ENCODE peak calls at places on chromosomes 5 and 9, in five cellular contexts. One of them, this sample, is unnamed. For H3K4me1, the result is how much of the 10 kb centered on the place peaks cover.

GRCh38 chr5:54902817-54903473 is 82.4 kb downstream of the ESM1 start:
- DNase-seq in small intestine: peak
- DNase-seq in ovary: peak
- DNase-seq in fibroblast of lung: peak
- DNase-seq in heart right ventricle: no peak
- DNase-seq in this sample: no peak

GRCh38 chr5:126519637-126520592 is 75.1 kb downstream of the ALDH7A1 start:
- DNase-seq in small intestine: no peak
- DNase-seq in ovary: peak
- DNase-seq in fibroblast of lung: no peak
- DNase-seq in heart right ventricle: no peak
- DNase-seq in this sample: peak

GRCh38 chr5:163659568-163659902 is 154.1 kb downstream of the MAT2B start:
- DNase-seq in small intestine: no peak
- DNase-seq in ovary: no peak
- DNase-seq in fibroblast of lung: no peak
- DNase-seq in heart right ventricle: no peak
- DNase-seq in this sample: no peak

GRCh38 chr9:94913550-94913949 is 187.1 kb downstream of the AOPEP start:
- DNase-seq in small intestine: no peak
- DNase-seq in ovary: no peak
- DNase-seq in fibroblast of lung: no peak
- DNase-seq in heart right ventricle: no peak
- DNase-seq in this sample: no peak

GRCh38 chr9:133367778-133368177 is 8.1 kb downstream of the SURF4 start:
- DNase-seq in small intestine: no peak
- DNase-seq in ovary: no peak
- DNase-seq in fibroblast of lung: no peak
- DNase-seq in heart right ventricle: no peak
- DNase-seq in this sample: no peak

GRCh38 chr5:124007675-124008398 is 495.9 kb downstream of the CSNK1G3 start:
- DNase-seq in small intestine: no peak
- DNase-seq in ovary: no peak
- DNase-seq in fibroblast of lung: peak
- DNase-seq in heart right ventricle: no peak
- DNase-seq in this sample: no peak

GRCh38 chr9:127521919-127522304 is 70.6 kb downstream of the LRSAM1 start:
- DNase-seq in small intestine: peak
- DNase-seq in ovary: no peak
- DNase-seq in fibroblast of lung: no peak
- DNase-seq in heart right ventricle: peak
- DNase-seq in this sample: peak

GRCh38 chr5:35863159-35863558 is 6.5 kb downstream of the IL7R start:
- DNase-seq in small intestine: no peak
- DNase-seq in ovary: no peak
- DNase-seq in fibroblast of lung: no peak
- DNase-seq in heart right ventricle: no peak
- DNase-seq in this sample: no peak

GRCh38 chr5:14108170-14108996 is 34.8 kb upstream of the TRIO start:
- DNase-seq in small intestine: peak
- DNase-seq in ovary: peak
- DNase-seq in fibroblast of lung: peak
- DNase-seq in heart right ventricle: peak
- DNase-seq in this sample: peak
- H3K4me3 ChIP-seq in small intestine: no peak
- H3K4me3 ChIP-seq in ovary: peak
- H3K4me3 ChIP-seq in fibroblast of lung: no peak
- H3K4me3 ChIP-seq in heart right ventricle: peak
- H3K4me3 ChIP-seq in this sample: peak

GRCh38 chr9:114386361-114386885 is 1.4 kb downstream of the AKNA start:
- DNase-seq in small intestine: peak
- DNase-seq in ovary: no peak
- DNase-seq in fibroblast of lung: no peak
- DNase-seq in heart right ventricle: no peak
- DNase-seq in this sample: no peak
- H3K4me1 ChIP-seq in small intestine: under half
- H3K4me1 ChIP-seq in ovary: under half
- H3K4me1 ChIP-seq in fibroblast of lung: under half
- H3K4me1 ChIP-seq in heart right ventricle: half or more
- H3K4me1 ChIP-seq in this sample: half or more

GRCh38 chr9:109109962-109110325 is 9.8 kb downstream of the TMEM245 start:
- DNase-seq in small intestine: no peak
- DNase-seq in ovary: no peak
- DNase-seq in fibroblast of lung: peak
- DNase-seq in heart right ventricle: no peak
- DNase-seq in this sample: no peak
- H3K4me3 ChIP-seq in small intestine: no peak
- H3K4me3 ChIP-seq in ovary: no peak
- H3K4me3 ChIP-seq in fibroblast of lung: peak
- H3K4me3 ChIP-seq in heart right ventricle: no peak
- H3K4me3 ChIP-seq in this sample: peak

GRCh38 chr9:107626118-107626517 is 136.5 kb upstream of the KLF4 start:
- DNase-seq in small intestine: no peak
- DNase-seq in ovary: no peak
- DNase-seq in fibroblast of lung: no peak
- DNase-seq in heart right ventricle: no peak
- DNase-seq in this sample: no peak

GRCh38 chr9:107624216-107624948 is 134.8 kb upstream of the KLF4 start:
- DNase-seq in small intestine: no peak
- DNase-seq in ovary: no peak
- DNase-seq in fibroblast of lung: no peak
- DNase-seq in heart right ventricle: no peak
- DNase-seq in this sample: no peak

GRCh38 chr9:107625383-107625984 is 135.9 kb upstream of the KLF4 start:
- DNase-seq in small intestine: no peak
- DNase-seq in ovary: no peak
- DNase-seq in fibroblast of lung: no peak
- DNase-seq in heart right ventricle: no peak
- DNase-seq in this sample: no peak

GRCh38 chr9:107620801-107621200 is 131.2 kb upstream of the KLF4 start:
- DNase-seq in small intestine: peak
- DNase-seq in ovary: no peak
- DNase-seq in fibroblast of lung: no peak
- DNase-seq in heart right ventricle: no peak
- DNase-seq in this sample: no peak

GRCh38 chr9:107621436-107621835 is 131.9 kb upstream of the KLF4 start:
- DNase-seq in small intestine: no peak
- DNase-seq in ovary: no peak
- DNase-seq in fibroblast of lung: no peak
- DNase-seq in heart right ventricle: no peak
- DNase-seq in this sample: no peak
- H3K4me1 ChIP-seq in small intestine: under half
- H3K4me1 ChIP-seq in ovary: under half
- H3K4me1 ChIP-seq in fibroblast of lung: under half
- H3K4me1 ChIP-seq in heart right ventricle: under half
- H3K4me1 ChIP-seq in this sample: under half

DNA sequence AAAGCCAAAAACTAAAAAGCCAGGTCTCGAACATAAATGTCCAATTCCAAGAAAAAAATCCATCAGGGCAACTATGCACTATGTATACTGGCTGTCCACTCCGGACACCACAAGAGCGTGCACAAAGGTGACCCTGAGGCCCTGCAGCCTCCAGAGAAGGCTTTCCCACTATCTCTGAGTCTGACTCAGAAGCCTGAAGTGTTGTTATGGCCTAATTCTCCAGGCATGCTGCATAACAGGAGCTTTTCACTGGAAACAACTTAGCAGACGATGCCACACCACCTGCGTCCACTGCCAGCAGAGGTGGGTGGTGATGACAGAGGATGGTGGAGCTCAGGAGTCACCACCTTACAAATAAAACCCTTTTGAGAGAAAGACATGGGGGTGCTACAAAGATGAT is 63.7 kb downstream of the HABP4 start:
- DNase-seq in small intestine: no peak
- DNase-seq in ovary: no peak
- DNase-seq in fibroblast of lung: peak
- DNase-seq in heart right ventricle: no peak
- DNase-seq in this sample: no peak
- H3K4me3 ChIP-seq in small intestine: no peak
- H3K4me3 ChIP-seq in ovary: no peak
- H3K4me3 ChIP-seq in fibroblast of lung: no peak
- H3K4me3 ChIP-seq in heart right ventricle: no peak
- H3K4me3 ChIP-seq in this sample: no peak

DNA sequence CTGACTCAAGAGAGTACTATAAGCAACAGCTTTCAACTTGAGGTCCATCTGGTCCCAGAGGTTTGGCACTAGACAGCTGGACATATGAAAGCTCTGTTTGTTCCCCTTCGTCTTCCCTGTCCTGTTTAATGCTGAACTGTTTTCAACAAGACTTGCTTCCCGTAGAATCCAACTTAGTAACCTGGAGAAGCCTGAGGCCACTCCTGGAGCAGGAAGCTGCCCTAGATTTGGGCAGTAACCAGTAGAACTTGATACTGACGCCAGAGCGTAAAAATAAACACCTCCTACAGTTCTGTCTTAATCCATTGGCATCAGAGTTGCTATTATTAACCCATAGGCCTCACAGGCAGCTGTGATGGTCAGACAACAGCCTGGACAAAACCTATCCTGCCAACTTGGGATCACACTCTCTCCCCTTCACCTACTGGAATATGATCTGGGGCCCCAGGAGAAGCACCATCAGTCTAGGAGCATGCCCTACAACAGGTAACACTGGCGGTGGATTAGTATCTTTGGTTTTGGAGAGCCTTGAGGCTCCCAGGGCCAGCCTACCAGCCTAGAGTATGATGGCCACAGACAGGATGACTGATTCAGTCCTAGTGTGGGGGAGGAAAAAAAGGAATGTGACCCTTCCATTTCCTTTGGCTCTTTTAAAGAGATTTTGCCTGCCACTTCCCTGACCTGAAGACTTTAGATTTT is 29.2 kb downstream of the RUSC2 start:
- DNase-seq in small intestine: no peak
- DNase-seq in ovary: no peak
- DNase-seq in fibroblast of lung: peak
- DNase-seq in heart right ventricle: peak
- DNase-seq in this sample: no peak
- H3K4me1 ChIP-seq in small intestine: under half
- H3K4me1 ChIP-seq in ovary: under half
- H3K4me1 ChIP-seq in fibroblast of lung: half or more
- H3K4me1 ChIP-seq in heart right ventricle: half or more
- H3K4me1 ChIP-seq in this sample: half or more

This sample was measured in left ventricle myocardium inferior.